ENCODE peak calls at places on chromosomes 11 and 22, in nine cellular contexts. N, S, K, B, R, M, J, H and F are unnamed samples.

GRCh38 chr22:30286813-30287625 is 2.3 kb downstream of the CASTOR1 start:
- DNase-seq in M (no peak), H (peak), B (peak), S (no peak), J (peak), N (peak), K (peak), R (peak), F (peak)

GRCh38 chr11:68996376-68997123 is 15.8 kb upstream of the MRGPRD start:
- DNase-seq in B (no peak), K (no peak), H (no peak), S (peak), J (no peak), R (peak), M (no peak), N (no peak), F (no peak)

GRCh38 chr11:203056-203944 is 3.9 kb downstream of the BET1L start:
- DNase-seq in J (no peak), H (no peak), R (peak), M (no peak), K (no peak), N (no peak), S (peak), B (no peak), F (no peak)

GRCh38 chr22:32478994-32479393 is 4.4 kb downstream of the FBXO7 start:
- DNase-seq in M (no peak), N (no peak), B (no peak), J (no peak), R (no peak), S (no peak), K (no peak), H (no peak), F (no peak)

GRCh38 chr11:7605544-7605943 is 67.8 kb downstream of the CYB5R2 start:
- DNase-seq in R (no peak), K (peak), S (no peak), N (no peak), H (peak), B (no peak), M (no peak), J (no peak), F (peak)

GRCh38 chr11:76523786-76524436 is 79.1 kb downstream of the EMSY start:
- DNase-seq in R (no peak), B (no peak), S (no peak), J (no peak), H (no peak), N (no peak), M (no peak), K (no peak), F (no peak)

GRCh38 chr22:37633693-37634504 is 5.6 kb upstream of the SH3BP1 start:
- DNase-seq in S (peak), H (peak), J (no peak), N (peak), M (peak), R (peak), B (peak), K (peak), F (peak)

GRCh38 chr11:940496-941135 is 14.9 kb downstream of the AP2A2 start:
- DNase-seq in K (no peak), B (no peak), H (no peak), R (no peak), S (peak), M (no peak), J (peak), N (no peak), F (no peak)

GRCh38 chr22:47053865-47054185 is 291.4 kb downstream of the TBC1D22A start:
- DNase-seq in S (peak), N (peak), B (no peak), R (no peak), K (peak), H (no peak), J (no peak), M (no peak), F (peak)

GRCh38 chr11:35389897-35390462 is 29.4 kb downstream of the SLC1A2 start:
- DNase-seq in K (no peak), N (no peak), S (no peak), B (no peak), H (no peak), M (no peak), R (no peak), J (no peak), F (no peak)

GRCh38 chr11:45141171-45141570 is 5.3 kb upstream of the PRDM11 start:
- DNase-seq in J (no peak), M (no peak), H (no peak), B (no peak), N (no peak), R (peak), S (no peak), K (no peak), F (no peak)

GRCh38 chr11:73415854-73416615 is 39.8 kb downstream of the RELT start:
- DNase-seq in B (no peak), M (peak), N (no peak), H (no peak), J (no peak), K (no peak), R (no peak), S (no peak), F (peak)

GRCh38 chr11:78399136-78399535 is 18.5 kb downstream of the GAB2 start:
- DNase-seq in B (no peak), M (no peak), H (no peak), J (no peak), S (no peak), K (no peak), R (no peak), N (no peak), F (no peak)

GRCh38 chr22:49382451-49382735 is 445.3 kb downstream of the BRD1 start:
- DNase-seq in N (no peak), R (no peak), J (no peak), S (no peak), B (no peak), H (no peak), M (no peak), K (no peak), F (no peak)

GRCh38 chr11:103384652-103385051 is 275.4 kb downstream of the DYNC2H1 start:
- DNase-seq in M (no peak), N (no peak), B (no peak), S (no peak), J (no peak), R (no peak), H (no peak), K (peak), F (no peak)

GRCh38 chr11:116691779-116692178 is 81.0 kb downstream of the BUD13 start:
- DNase-seq in M (no peak), H (peak), K (peak), J (no peak), N (peak), S (no peak), R (peak), B (peak), F (peak)

GRCh38 chr11:14242198-14242597 is 116.8 kb downstream of the RRAS2 start:
- DNase-seq in K (no peak), S (no peak), R (no peak), J (no peak), H (no peak), M (no peak), B (no peak), N (no peak), F (no peak)

GRCh38 chr22:43883012-43883661 is 8.7 kb downstream of the PNPLA5 start:
- DNase-seq in K (peak), N (peak), R (peak), H (peak), S (peak), M (no peak), J (no peak), B (peak), F (peak)

GRCh38 chr11:134332189-134332631 is 422 bp downstream of the GLB1L2 start:
- DNase-seq in H (peak), J (no peak), M (no peak), K (no peak), B (no peak), S (no peak), R (peak), N (no peak), F (no peak)

GRCh38 chr22:46085831-46086576 is 64.3 kb upstream of the PPARA start:
- DNase-seq in M (peak), S (peak), N (peak), B (peak), J (peak), R (peak), H (peak), K (peak), F (peak)

GRCh38 chr22:32083000-32083399 is 39.9 kb downstream of the SLC5A1 start:
- DNase-seq in J (no peak), R (no peak), N (no peak), B (no peak), K (no peak), M (no peak), S (no peak), H (no peak), F (no peak)

GRCh38 chr11:2531987-2532703 is 87.3 kb downstream of the KCNQ1 start:
- DNase-seq in B (peak), M (no peak), R (no peak), N (no peak), J (peak), H (peak), S (peak), K (no peak), F (no peak)

GRCh38 chr11:120565436-120566155 is 54.0 kb downstream of the GRIK4 start:
- DNase-seq in N (no peak), S (no peak), K (no peak), B (no peak), M (no peak), H (no peak), R (no peak), J (no peak), F (no peak)

GRCh38 chr11:118907749-118908106 is 18.0 kb downstream of the BCL9L start:
- DNase-seq in J (peak), S (no peak), B (no peak), N (no peak), R (no peak), K (no peak), H (no peak), M (no peak), F (no peak)

GRCh38 chr22:48574776-48575566 is 1252.7 kb downstream of the BRD1 start:
- DNase-seq in M (no peak), R (peak), N (peak), J (peak), B (peak), H (peak), S (peak), K (peak), F (no peak)

GRCh38 chr11:63998558-63999348 is 12.5 kb downstream of the OTUB1 start:
- DNase-seq in M (no peak), N (no peak), R (no peak), J (no peak), H (no peak), B (no peak), K (no peak), S (peak), F (no peak)

GRCh38 chr22:49014227-49015201 is 813.2 kb downstream of the BRD1 start:
- DNase-seq in B (peak), N (no peak), M (no peak), H (no peak), K (no peak), J (no peak), R (peak), S (peak), F (no peak)

GRCh38 chr11:68780829-68781228 is 29.5 kb upstream of the TESMIN start:
- DNase-seq in M (no peak), B (no peak), N (no peak), J (no peak), R (peak), K (peak), H (peak), S (no peak), F (peak)

GRCh38 chr22:48718818-48719500 is 1108.7 kb downstream of the BRD1 start:
- DNase-seq in N (no peak), B (no peak), H (peak), J (no peak), M (no peak), R (no peak), S (peak), K (no peak), F (no peak)

GRCh38 chr22:20793386-20794131 is 19.6 kb downstream of the SERPIND1 start:
- DNase-seq in K (no peak), R (no peak), M (no peak), J (no peak), N (no peak), S (no peak), H (no peak), B (no peak), F (peak)

GRCh38 chr11:72352859-72353551 is 81.3 kb downstream of the CLPB start:
- DNase-seq in H (no peak), M (peak), K (peak), J (no peak), S (no peak), B (no peak), N (peak), R (no peak), F (peak)

GRCh38 chr11:107018274-107018901 is at the start of gene GUCY1A2:
- DNase-seq in M (no peak), J (peak), H (peak), B (peak), K (no peak), S (peak), R (no peak), N (peak), F (no peak)

GRCh38 chr22:32334640-32335365 is 22.9 kb upstream of the RFPL3 start:
- DNase-seq in N (no peak), H (no peak), J (no peak), K (no peak), M (no peak), B (peak), S (no peak), R (no peak), F (no peak)

GRCh38 chr11:32137263-32137662 is 46.4 kb downstream of the RCN1 start:
- DNase-seq in K (peak), J (no peak), S (no peak), B (no peak), R (no peak), M (peak), H (no peak), N (peak), F (peak)

GRCh38 chr11:8356731-8357504 is 93.2 kb upstream of the LMO1 start:
- DNase-seq in N (peak), R (no peak), H (no peak), S (peak), J (peak), B (peak), M (no peak), K (no peak), F (no peak)

DNA sequence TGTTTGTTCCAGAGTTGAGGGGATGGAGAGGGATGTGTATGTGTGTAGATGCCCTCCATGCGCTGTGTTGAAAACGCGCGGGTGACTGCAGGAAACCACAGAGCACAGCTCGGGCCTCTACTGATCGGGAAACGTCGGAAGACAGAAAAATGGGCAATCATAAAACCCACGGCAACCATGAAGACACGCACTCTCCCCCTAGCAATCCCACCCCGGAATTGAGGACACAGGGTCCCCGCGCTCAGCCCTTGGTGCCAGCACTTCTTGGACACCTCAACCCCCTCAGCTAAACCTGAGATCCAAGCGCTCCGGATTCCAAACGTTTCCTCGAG is 235 bp upstream of the UQCC3 start:
- DNase-seq in S (no peak), J (peak), K (no peak), M (no peak), N (no peak), R (no peak), B (no peak), H (no peak), F (no peak)
- H3K4me3 ChIP-seq in S (peak), J (peak), K (peak), M (peak), N (peak), R (peak), B (peak), H (peak), F (peak)

GRCh38 chr11:83112886-83113285 is 41.2 kb upstream of the RAB30 start:
- DNase-seq in R (no peak), H (no peak), J (no peak), M (no peak), N (no peak), S (no peak), B (no peak), K (no peak), F (no peak)
- TF ChIP-seq CTCF in R (no peak), H (no peak), J (no peak), M (no peak), N (no peak), S (no peak), B (no peak), K (no peak), F (no peak)

GRCh38 chr22:26762503-26763170 is 105.2 kb downstream of the MIAT start:
- DNase-seq in R (no peak), M (no peak), K (no peak), B (no peak), N (no peak), H (no peak), S (no peak), J (no peak), F (no peak)

GRCh38 chr22:26753125-26753862 is 95.9 kb downstream of the MIAT start:
- DNase-seq in K (no peak), J (no peak), N (no peak), B (no peak), S (no peak), M (no peak), H (no peak), R (no peak), F (no peak)

GRCh38 chr22:26751217-26751616 is 93.8 kb downstream of the MIAT start:
- DNase-seq in J (no peak), S (no peak), N (no peak), H (no peak), K (peak), M (no peak), B (no peak), R (no peak), F (no peak)

GRCh38 chr22:26757496-26757895 is 100.1 kb downstream of the MIAT start:
- DNase-seq in J (no peak), N (no peak), R (no peak), B (no peak), S (no peak), H (no peak), K (no peak), M (no peak), F (no peak)

DNA sequence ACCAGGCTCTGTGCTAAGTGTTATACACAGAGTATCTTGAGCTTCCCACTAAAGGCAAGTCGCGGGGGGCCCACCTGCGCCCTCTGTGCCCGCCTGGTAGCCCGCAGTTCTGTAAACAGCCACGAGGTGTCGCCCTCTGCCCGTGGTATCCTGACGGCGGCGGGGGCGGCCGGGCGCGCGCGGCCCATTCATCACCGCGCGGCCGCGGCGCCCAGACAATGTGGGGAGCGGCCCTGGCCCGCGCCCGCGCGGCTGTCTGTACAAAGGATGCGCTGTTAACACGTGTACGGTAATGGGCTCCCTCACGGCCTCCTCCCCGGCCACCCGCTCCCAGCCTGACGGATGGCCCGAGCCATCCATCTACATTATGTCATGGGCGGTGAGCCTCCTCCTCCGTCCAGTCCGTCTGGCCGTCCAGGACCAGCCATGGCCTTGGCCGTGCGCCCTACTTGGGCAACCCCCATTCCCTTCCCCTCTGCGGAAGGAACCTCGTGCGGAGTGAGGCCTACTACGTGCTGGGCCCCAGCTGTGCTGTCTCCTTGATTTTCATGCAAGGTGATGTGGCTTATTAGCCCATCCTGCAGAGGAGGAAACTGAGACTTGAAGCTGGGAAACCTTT is 99.4 kb downstream of the MIAT start:
- DNase-seq in H (peak), K (peak), M (no peak), R (peak), B (peak), N (peak), J (peak), S (peak), F (peak)
- H3K4me3 ChIP-seq in H (no peak), K (peak), M (peak), R (peak), B (no peak), N (no peak), J (peak), S (no peak), F (peak)

GRCh38 chr11:114316980-114317675 is 20.9 kb downstream of the NNMT start:
- DNase-seq in R (no peak), M (no peak), S (no peak), J (no peak), H (peak), N (no peak), B (no peak), K (peak), F (peak)

GRCh38 chr11:114315749-114316368 is 19.7 kb downstream of the NNMT start:
- DNase-seq in H (peak), J (no peak), S (no peak), B (no peak), R (peak), K (peak), M (no peak), N (no peak), F (peak)

GRCh38 chr11:114318361-114318760 is 22.2 kb downstream of the NNMT start:
- DNase-seq in M (no peak), N (no peak), H (no peak), B (no peak), K (no peak), S (no peak), R (no peak), J (no peak), F (no peak)

GRCh38 chr11:114319716-114320328 is 23.6 kb downstream of the NNMT start:
- DNase-seq in N (no peak), M (no peak), K (peak), J (no peak), H (no peak), B (no peak), S (no peak), R (no peak), F (peak)

DNA sequence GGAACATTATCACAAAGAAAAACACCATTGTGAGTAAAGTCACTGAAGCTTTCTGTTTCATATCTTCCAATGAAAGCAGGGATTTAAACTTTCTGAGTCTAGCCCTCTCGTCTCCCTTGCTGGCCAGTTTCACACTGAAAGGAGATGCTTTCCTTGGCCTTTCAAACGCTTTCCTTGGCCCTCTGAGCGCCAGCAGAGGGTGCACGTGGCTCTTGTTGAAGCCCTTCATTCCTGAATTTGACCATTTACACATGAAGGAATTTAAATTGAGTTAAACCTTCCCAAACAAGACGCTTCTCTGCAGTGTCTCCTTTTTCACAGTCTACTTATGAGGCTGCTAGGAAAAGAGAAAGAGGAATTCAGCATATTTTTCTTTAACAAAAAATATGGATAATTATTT is 21.5 kb downstream of the NNMT start:
- DNase-seq in R (peak), K (peak), H (no peak), J (no peak), N (peak), M (no peak), S (no peak), B (peak), F (peak)
- TF ChIP-seq CTCF in R (no peak), K (peak), H (no peak), J (no peak), N (peak), M (peak), S (peak), B (no peak), F (peak)